ENCODE peak calls at places on chromosome 6, in four cellular contexts. M is GM20000, C is non-pigmented ciliary epithelial cell, Z is A172. T is an unnamed sample.

GRCh38 chr6:35850209-35850608 is 45.1 kb downstream of the LHFPL5 start:
- DNase-seq in Z (no peak), M (no peak), C (no peak), T (no peak)

GRCh38 chr6:85118233-85118632 is 331.6 kb upstream of the NT5E start:
- DNase-seq in C (no peak), Z (no peak), M (no peak), T (no peak)

GRCh38 chr6:134822920-134823430 is 126.9 kb downstream of the ALDH8A1 start:
- DNase-seq in C (peak; percentile 67), Z (peak; percentile 86), M (peak; percentile 67), T (no peak)

GRCh38 chr6:22827760-22828159 is 258.4 kb downstream of the HDGFL1 start:
- DNase-seq in C (no peak), Z (no peak), M (no peak), T (no peak)

GRCh38 chr6:160110724-160111123 is 10.9 kb upstream of the SLC22A1 start:
- DNase-seq in Z (no peak), C (peak; percentile 3), M (no peak), T (no peak)

GRCh38 chr6:106077881-106078280 is 8.3 kb upstream of the PRDM1 start:
- DNase-seq in Z (no peak), C (no peak), M (no peak), T (no peak)

GRCh38 chr6:38281131-38281530 is 358.6 kb downstream of the BTBD9 start:
- DNase-seq in C (no peak), M (no peak), Z (no peak), T (no peak)

GRCh38 chr6:33927551-33927950 is 123.7 kb upstream of the MLN start:
- DNase-seq in M (no peak), C (peak; percentile 6), Z (no peak), T (peak; percentile 26)

GRCh38 chr6:144715344-144715743 is 430.2 kb downstream of the UTRN start:
- DNase-seq in Z (no peak), C (no peak), M (no peak), T (no peak)

GRCh38 chr6:121823437-121823851 is 388.0 kb downstream of the GJA1 start:
- DNase-seq in Z (peak; percentile 75), M (no peak), C (peak; percentile 43), T (peak; percentile 63)

GRCh38 chr6:79676785-79677736 is 45.9 kb downstream of the SH3BGRL2 start:
- DNase-seq in Z (no peak), M (no peak), C (no peak), T (no peak)

GRCh38 chr6:49565855-49566254 is 15.4 kb downstream of the C6orf141 start:
- DNase-seq in M (no peak), C (no peak), Z (peak; percentile 75), T (no peak)

GRCh38 chr6:25277857-25278256 is 1.3 kb upstream of the CARMIL1 start:
- DNase-seq in M (no peak), Z (no peak), C (no peak), T (no peak)

GRCh38 chr6:139473239-139473701 is 98.8 kb upstream of the CITED2 start:
- DNase-seq in C (no peak), Z (peak; percentile 6), M (no peak), T (no peak)

GRCh38 chr6:142744836-142745235 is 200.1 kb downstream of the HIVEP2 start:
- DNase-seq in Z (no peak), C (no peak), M (no peak), T (no peak)

GRCh38 chr6:167988945-167989841 is 8.3 kb upstream of the KIF25 start:
- DNase-seq in Z (no peak), C (no peak), M (no peak), T (no peak)